ENCODE peak calls at places on chromosomes 7 and 10, in ten cellular contexts. L, W, U, Q, R, T, N, X, Y and E are unnamed samples.

GRCh38 chr7:381211-382117 is 91.5 kb downstream of the FOXL3 start:
- DNase-seq in L (no peak), W (no peak), U (no peak), Q (no peak), R (no peak), T (no peak), N (no peak), X (no peak), Y (peak), E (no peak)

GRCh38 chr10:70114902-70115301 is 17.7 kb downstream of the AIFM2 start:
- DNase-seq in L (no peak), W (no peak), U (no peak), Q (no peak), R (no peak), T (no peak), N (no peak), X (no peak), Y (peak), E (no peak)

GRCh38 chr10:81814842-81815241 is 60.2 kb upstream of the NRG3 start:
- DNase-seq in L (no peak), W (no peak), U (no peak), Q (no peak), R (no peak), T (no peak), N (no peak), X (no peak), Y (no peak), E (no peak)

GRCh38 chr10:78419481-78420265 is 386.0 kb downstream of the RPS24 start:
- DNase-seq in L (no peak), W (no peak), U (no peak), Q (no peak), R (no peak), T (peak), N (no peak), X (no peak), Y (no peak), E (no peak)

GRCh38 chr7:17915168-17915567 is 25.1 kb downstream of the SNX13 start:
- DNase-seq in L (no peak), W (no peak), U (no peak), Q (no peak), R (no peak), T (no peak), N (no peak), X (no peak), Y (no peak), E (no peak)

GRCh38 chr7:84191261-84191660 is 3.3 kb downstream of the SEMA3A start:
- DNase-seq in L (no peak), W (peak), U (no peak), Q (no peak), R (no peak), T (no peak), N (no peak), X (no peak), Y (no peak), E (no peak)

GRCh38 chr7:130733866-130734524 is at the start of gene KLF14:
- DNase-seq in L (peak), W (peak), U (no peak), Q (peak), R (peak), T (no peak), N (no peak), X (peak), Y (peak), E (no peak)

GRCh38 chr7:20776942-20777341 is 9.7 kb downstream of the SP8 start:
- DNase-seq in L (no peak), W (no peak), U (no peak), Q (no peak), R (no peak), T (no peak), N (no peak), X (no peak), Y (no peak), E (no peak)

GRCh38 chr10:44878704-44879530 is 32.2 kb upstream of the TMEM72 start:
- DNase-seq in L (peak), W (peak), U (peak), Q (peak), R (no peak), T (peak), N (peak), X (peak), Y (peak), E (peak)

GRCh38 chr7:116857052-116857451 is 5.3 kb upstream of the CAPZA2 start:
- DNase-seq in L (no peak), W (no peak), U (no peak), Q (no peak), R (no peak), T (no peak), N (no peak), X (no peak), Y (no peak), E (no peak)

GRCh38 chr10:35409094-35409582 is 72.8 kb downstream of the CCNY start:
- DNase-seq in L (no peak), W (peak), U (peak), Q (peak), R (no peak), T (no peak), N (peak), X (no peak), Y (no peak), E (no peak)

GRCh38 chr7:44977304-44977858 is 1.4 kb downstream of the MYO1G start:
- DNase-seq in L (no peak), W (no peak), U (no peak), Q (no peak), R (no peak), T (peak), N (no peak), X (no peak), Y (peak), E (no peak)

GRCh38 chr7:24290004-24290641 is 6.1 kb downstream of the NPY start:
- DNase-seq in L (no peak), W (peak), U (peak), Q (peak), R (peak), T (no peak), N (peak), X (peak), Y (no peak), E (no peak)

GRCh38 chr7:47497367-47498096 is 84.4 kb downstream of the TNS3 start:
- DNase-seq in L (no peak), W (no peak), U (peak), Q (no peak), R (no peak), T (no peak), N (no peak), X (no peak), Y (peak), E (no peak)

GRCh38 chr10:132580157-132580556 is 42.6 kb downstream of the INPP5A start:
- DNase-seq in L (no peak), W (no peak), U (no peak), Q (no peak), R (no peak), T (no peak), N (no peak), X (no peak), Y (no peak), E (no peak)

GRCh38 chr10:83607959-83608745 is 531.2 kb upstream of the GHITM start:
- DNase-seq in L (no peak), W (peak), U (peak), Q (no peak), R (no peak), T (no peak), N (no peak), X (no peak), Y (no peak), E (no peak)

GRCh38 chr7:152924826-152925411 is 165.4 kb downstream of the ACTR3B start:
- DNase-seq in L (no peak), W (no peak), U (no peak), Q (no peak), R (no peak), T (no peak), N (no peak), X (no peak), Y (no peak), E (no peak)

GRCh38 chr10:29783211-29783947 is 148.6 kb upstream of the SVIL start:
- DNase-seq in L (no peak), W (no peak), U (no peak), Q (no peak), R (no peak), T (no peak), N (no peak), X (no peak), Y (no peak), E (no peak)

GRCh38 chr10:78416031-78416800 is 382.6 kb downstream of the RPS24 start:
- DNase-seq in L (no peak), W (peak), U (peak), Q (peak), R (no peak), T (no peak), N (peak), X (peak), Y (no peak), E (no peak)

GRCh38 chr10:8056891-8057331 is 2.4 kb downstream of the GATA3 start:
- DNase-seq in L (no peak), W (no peak), U (no peak), Q (no peak), R (no peak), T (no peak), N (no peak), X (no peak), Y (no peak), E (no peak)

GRCh38 chr10:122147731-122148130 is 123.4 kb upstream of the BTBD16 start:
- DNase-seq in L (no peak), W (peak), U (no peak), Q (no peak), R (no peak), T (no peak), N (no peak), X (peak), Y (no peak), E (no peak)

GRCh38 chr7:90276033-90276728 is 31.2 kb downstream of the CFAP69 start:
- DNase-seq in L (no peak), W (no peak), U (no peak), Q (no peak), R (no peak), T (no peak), N (no peak), X (no peak), Y (no peak), E (no peak)

GRCh38 chr10:100882681-100883321 is 30.0 kb upstream of the SLF2 start:
- DNase-seq in L (no peak), W (peak), U (no peak), Q (no peak), R (no peak), T (no peak), N (peak), X (no peak), Y (no peak), E (no peak)

GRCh38 chr7:138697535-138698182 is 3.5 kb downstream of the SVOPL start:
- DNase-seq in L (no peak), W (no peak), U (no peak), Q (no peak), R (no peak), T (no peak), N (no peak), X (no peak), Y (no peak), E (no peak)

GRCh38 chr10:86180861-86181260 is 185.7 kb downstream of the GRID1 start:
- DNase-seq in L (no peak), W (no peak), U (no peak), Q (no peak), R (no peak), T (no peak), N (no peak), X (no peak), Y (no peak), E (no peak)

GRCh38 chr7:98881561-98882315 is 3.4 kb downstream of the TRRAP start:
- DNase-seq in L (no peak), W (no peak), U (no peak), Q (no peak), R (no peak), T (no peak), N (no peak), X (no peak), Y (no peak), E (no peak)

GRCh38 chr10:48289652-48290238 is 15.2 kb upstream of the FRMPD2 start:
- DNase-seq in L (peak), W (peak), U (no peak), Q (peak), R (peak), T (peak), N (peak), X (peak), Y (no peak), E (peak)

GRCh38 chr7:102874166-102874829 is 38.5 kb upstream of the LRRC17 start:
- DNase-seq in L (no peak), W (peak), U (peak), Q (peak), R (peak), T (no peak), N (peak), X (no peak), Y (no peak), E (no peak)

GRCh38 chr10:106609867-106610266 is 554.6 kb downstream of the SORCS1 start:
- DNase-seq in L (no peak), W (no peak), U (peak), Q (no peak), R (no peak), T (no peak), N (no peak), X (no peak), Y (no peak), E (no peak)
- TF ChIP-seq CTCF in L (no peak), W (peak), U (peak), Q (no peak), R (no peak), T (no peak), N (peak), X (no peak), Y (no peak), E (no peak)

GRCh38 chr10:92688927-92689662 is 660 bp upstream of the HHEX start:
- DNase-seq in L (peak), W (peak), U (no peak), Q (no peak), R (no peak), T (peak), N (peak), X (peak), Y (no peak), E (no peak)
- TF ChIP-seq CTCF in L (no peak), W (peak), U (peak), Q (no peak), R (no peak), T (no peak), N (peak), X (peak), Y (no peak), E (peak)

GRCh38 chr10:124646483-124647352 is 97.5 kb downstream of the FAM53B start:
- DNase-seq in L (peak), W (peak), U (peak), Q (peak), R (no peak), T (peak), N (peak), X (peak), Y (peak), E (no peak)

GRCh38 chr10:124649209-124649608 is 95.0 kb downstream of the FAM53B start:
- DNase-seq in L (no peak), W (no peak), U (no peak), Q (no peak), R (no peak), T (peak), N (no peak), X (peak), Y (peak), E (no peak)

GRCh38 chr10:124648131-124648475 is 96.1 kb downstream of the FAM53B start:
- DNase-seq in L (no peak), W (no peak), U (no peak), Q (no peak), R (no peak), T (no peak), N (no peak), X (no peak), Y (peak), E (no peak)

GRCh38 chr10:124648738-124649137 is 95.4 kb downstream of the FAM53B start:
- DNase-seq in L (no peak), W (peak), U (peak), Q (peak), R (no peak), T (no peak), N (peak), X (peak), Y (peak), E (no peak)

GRCh38 chr10:124647421-124648130 is 96.6 kb downstream of the FAM53B start:
- DNase-seq in L (peak), W (no peak), U (peak), Q (peak), R (peak), T (peak), N (peak), X (peak), Y (peak), E (no peak)
- TF ChIP-seq CTCF in L (peak), W (peak), U (peak), Q (no peak), R (no peak), T (no peak), N (peak), X (no peak), Y (peak), E (no peak)

DNA sequence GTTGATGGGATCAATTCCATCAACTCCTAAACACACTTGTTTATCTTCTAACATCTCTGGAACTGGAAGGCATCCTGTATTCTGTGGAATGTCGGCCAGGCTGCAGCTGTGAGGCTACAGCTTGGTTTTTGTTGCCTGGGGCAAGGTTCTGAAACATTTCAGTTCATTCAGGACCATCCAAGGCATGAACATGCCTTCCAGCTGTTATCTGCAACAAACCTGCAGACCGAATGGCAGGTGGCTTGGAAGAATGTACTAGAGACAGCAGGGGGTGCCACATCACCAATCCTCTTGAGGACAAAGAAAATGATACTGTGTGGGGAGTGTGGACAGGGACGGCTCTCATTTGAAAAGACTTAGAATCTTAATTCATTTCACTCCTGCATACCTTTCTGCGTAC is 12.4 kb downstream of the PAPOLB start:
- DNase-seq in L (no peak), W (peak), U (peak), Q (peak), R (peak), T (no peak), N (peak), X (peak), Y (no peak), E (peak)
- TF ChIP-seq CTCF in L (no peak), W (no peak), U (peak), Q (no peak), R (peak), T (no peak), N (peak), X (peak), Y (no peak), E (peak)

GRCh38 chr10:110190170-110190569 is 17.2 kb upstream of the MXI1 start:
- DNase-seq in L (no peak), W (no peak), U (no peak), Q (no peak), R (no peak), T (no peak), N (no peak), X (no peak), Y (no peak), E (no peak)
- TF ChIP-seq CTCF in L (no peak), W (no peak), U (no peak), Q (no peak), R (no peak), T (no peak), N (no peak), X (no peak), Y (no peak), E (no peak)

DNA sequence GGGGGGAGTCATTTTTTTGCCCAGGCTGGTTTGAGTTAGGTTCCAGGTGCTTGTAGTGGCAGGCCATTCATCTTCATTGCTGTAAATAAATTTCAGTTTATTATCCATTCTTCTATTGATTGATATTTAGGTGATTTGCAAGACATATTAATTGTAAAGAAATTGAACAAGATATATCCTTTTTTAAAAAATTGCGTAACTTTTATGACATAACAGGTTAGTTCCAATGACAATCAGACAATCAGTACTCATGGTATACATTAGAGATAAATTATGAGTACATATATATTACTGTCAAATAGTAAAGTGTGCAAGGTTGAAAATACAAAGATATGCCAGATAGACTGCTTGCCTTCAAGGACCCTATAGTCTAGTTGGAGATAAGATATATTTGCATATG is 92.2 kb upstream of the GLCCI1 start:
- DNase-seq in L (no peak), W (no peak), U (no peak), Q (no peak), R (no peak), T (no peak), N (no peak), X (no peak), Y (no peak), E (no peak)
- TF ChIP-seq CTCF in L (no peak), W (no peak), U (no peak), Q (no peak), R (no peak), T (no peak), N (no peak), X (no peak), Y (no peak), E (no peak)